ENCODE peak calls at places on chromosomes 6 and 20, in nine cellular contexts. U is ovary, T is tibial nerve, M is A549, L is HepG2, B is H1, V is K562, E is stomach, J is transverse colon. R is an unnamed sample. For H3K4me1, the result is how much of the 10 kb centered on the place peaks cover.

GRCh38 chr6:150865043-150865405 is 478 bp upstream of the MTHFD1L start:
- DNase-seq in T (no peak), E (no peak), U (no peak), L (no peak), M (no peak), J (no peak), V (no peak), B (no peak), R (no peak)

GRCh38 chr6:101730954-101731353 is 337.4 kb downstream of the GRIK2 start:
- DNase-seq in B (no peak), L (no peak), M (no peak), T (no peak), U (no peak), E (no peak), J (no peak), V (no peak), R (no peak)

GRCh38 chr6:29071831-29072723 is 15.0 kb downstream of the OR2B3 start:
- DNase-seq in U (no peak), B (peak), L (peak), J (peak), E (no peak), M (peak), T (no peak), V (peak), R (no peak)

GRCh38 chr20:2663364-2663886 is 591 bp downstream of the IDH3B start:
- DNase-seq in M (no peak), T (no peak), J (no peak), L (no peak), E (no peak), V (no peak), B (no peak), U (no peak), R (no peak)

GRCh38 chr20:10958279-10958678 is 284.5 kb upstream of the JAG1 start:
- DNase-seq in M (no peak), B (no peak), U (no peak), L (no peak), J (no peak), T (no peak), V (no peak), E (no peak), R (no peak)

GRCh38 chr6:139856562-139856961 is 482.1 kb upstream of the CITED2 start:
- DNase-seq in B (no peak), J (no peak), L (no peak), E (no peak), V (no peak), M (no peak), T (no peak), U (no peak), R (no peak)

GRCh38 chr6:111736005-111736607 is 130.4 kb upstream of the TRAF3IP2 start:
- DNase-seq in T (no peak), L (no peak), M (no peak), E (no peak), J (no peak), U (no peak), V (no peak), B (no peak), R (no peak)

GRCh38 chr20:38665094-38665493 is 59.2 kb upstream of the SLC32A1 start:
- DNase-seq in V (no peak), U (no peak), T (no peak), B (no peak), M (no peak), J (no peak), E (no peak), L (peak), R (no peak)

GRCh38 chr20:50471231-50471630 is 39.0 kb upstream of the PTPN1 start:
- DNase-seq in E (peak), T (no peak), L (no peak), J (no peak), M (no peak), V (no peak), U (no peak), B (no peak), R (no peak)

GRCh38 chr6:139602577-139602976 is 228.1 kb upstream of the CITED2 start:
- DNase-seq in L (no peak), U (no peak), T (no peak), V (peak), E (no peak), B (no peak), J (no peak), M (no peak), R (no peak)

GRCh38 chr6:47471911-47472310 is 5.7 kb upstream of the CD2AP start:
- DNase-seq in V (no peak), J (no peak), M (no peak), T (no peak), B (no peak), U (no peak), E (no peak), L (no peak), R (no peak)

GRCh38 chr6:168061269-168062210 is 17.5 kb downstream of the FRMD1 start:
- DNase-seq in E (peak), T (no peak), U (no peak), M (no peak), B (no peak), L (no peak), V (no peak), J (peak), R (no peak)

GRCh38 chr6:150517175-150517574 is 82.5 kb upstream of the PLEKHG1 start:
- DNase-seq in M (no peak), E (no peak), U (no peak), T (no peak), L (no peak), J (no peak), V (no peak), B (no peak), R (no peak)

GRCh38 chr20:54429364-54429763 is 46.0 kb upstream of the DOK5 start:
- DNase-seq in L (no peak), T (no peak), V (no peak), E (no peak), J (no peak), U (no peak), M (no peak), B (no peak), R (no peak)

DNA sequence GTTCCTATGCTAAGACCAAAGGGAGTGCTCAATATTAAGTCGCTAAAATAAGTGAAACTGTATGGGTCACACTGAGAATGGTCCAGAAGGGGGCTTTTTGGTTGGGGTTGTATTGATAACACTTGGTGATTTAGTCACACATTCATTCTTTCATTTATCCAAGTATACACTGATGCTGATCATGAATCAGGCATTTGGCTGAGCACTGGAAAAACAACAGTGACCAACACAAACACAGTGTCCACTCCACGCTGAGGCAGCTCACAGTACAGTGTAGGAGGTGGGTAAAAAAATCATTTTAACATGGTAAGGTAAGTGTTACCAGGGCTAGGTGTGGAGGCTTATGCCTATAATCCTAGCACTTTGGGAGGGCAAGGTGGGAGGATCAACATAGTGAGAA is 9.2 kb upstream of the FAM83C start:
- DNase-seq in T (no peak), E (no peak), V (no peak), J (no peak), L (no peak), B (no peak), M (no peak), U (no peak), R (no peak)
- H3K4me1 ChIP-seq in T (under half), E (under half), V (under half), J (under half), L (under half), B (under half), M (under half), U (under half), R (under half)

GRCh38 chr6:143549221-143549620 is 37.7 kb upstream of the FUCA2 start:
- DNase-seq in J (no peak), E (no peak), M (no peak), B (no peak), V (no peak), T (no peak), U (no peak), L (no peak), R (no peak)

GRCh38 chr6:143545976-143546547 is 34.5 kb upstream of the FUCA2 start:
- DNase-seq in T (no peak), V (peak), M (no peak), J (no peak), U (no peak), L (peak), B (no peak), E (no peak), R (no peak)

GRCh38 chr6:143546599-143546998 is 35.1 kb upstream of the FUCA2 start:
- DNase-seq in L (no peak), U (no peak), T (no peak), V (no peak), E (no peak), J (no peak), M (no peak), B (no peak), R (no peak)

GRCh38 chr6:143553337-143553736 is 41.8 kb upstream of the FUCA2 start:
- DNase-seq in V (no peak), L (no peak), J (no peak), T (no peak), E (no peak), B (no peak), U (no peak), M (no peak), R (no peak)

GRCh38 chr6:143549630-143550268 is 38.2 kb upstream of the FUCA2 start:
- DNase-seq in L (no peak), M (no peak), J (no peak), U (no peak), T (no peak), B (no peak), E (no peak), V (no peak), R (no peak)
- TF ChIP-seq EP300 in L (no peak), M (no peak), J (no peak), U (no peak), T (no peak), B (no peak), E (no peak), V (no peak), R (no peak)

GRCh38 chr6:37507082-37507481 is 7.4 kb upstream of the CCDC167 start:
- DNase-seq in E (no peak), L (no peak), T (no peak), U (no peak), B (no peak), J (no peak), V (no peak), M (no peak), R (no peak)
- H3K4me1 ChIP-seq in E (under half), L (under half), T (under half), U (under half), B (under half), J (under half), V (under half), M (under half), R (under half)

DNA sequence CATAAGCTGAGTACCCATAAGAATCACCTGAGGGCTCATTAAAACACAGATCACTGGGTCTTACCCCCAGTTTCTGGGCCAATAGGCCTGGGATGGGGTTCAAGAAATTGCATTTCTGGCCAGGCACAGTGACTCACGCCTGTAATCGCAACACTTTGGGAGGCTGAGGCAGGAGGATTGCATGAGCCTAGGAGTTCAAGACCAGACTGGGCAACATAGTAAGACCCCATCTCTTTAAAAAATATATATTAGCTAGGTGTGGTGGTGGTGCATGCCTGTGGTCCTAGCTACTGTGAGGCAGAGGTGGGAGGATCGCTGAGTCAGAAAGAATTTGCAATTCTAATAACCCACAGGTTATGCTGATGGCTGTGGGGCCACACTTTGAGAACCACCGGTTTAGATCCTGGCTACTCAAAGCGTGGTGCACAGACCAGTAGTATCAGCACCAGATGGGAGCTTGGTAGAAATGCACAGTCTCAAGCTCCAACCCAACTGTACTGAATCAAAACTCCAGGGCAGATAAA is 2.0 kb downstream of the CCM2L start:
- DNase-seq in T (no peak), B (no peak), J (no peak), V (no peak), E (no peak), L (no peak), U (no peak), M (no peak), R (no peak)
- TF ChIP-seq EP300 in T (no peak), B (no peak), J (no peak), V (no peak), E (no peak), L (no peak), U (no peak), M (no peak), R (no peak)

R was measured in suprapubic skin.